ENCODE peak calls at places on chromosomes 12 and 14, in five cellular contexts. Q is PC-3, Z is fibroblast of lung, E is osteoblast, H is neuronal stem cell. A is an unnamed sample.

GRCh38 chr14:101057394-101057793 is 153.9 kb upstream of the RTL1 start:
- DNase-seq in Z (no peak), Q (no peak), E (no peak), H (no peak), A (no peak)

GRCh38 chr14:61503167-61503801 is 181.9 kb downstream of the PRKCH start:
- DNase-seq in Z (peak), E (no peak), H (no peak), Q (no peak), A (peak)

GRCh38 chr12:26187014-26187413 is 8.4 kb upstream of the SSPN start:
- DNase-seq in H (no peak), Z (no peak), E (no peak), Q (no peak), A (no peak)

GRCh38 chr12:120190985-120191480 is 3.5 kb downstream of the GCN1 start:
- DNase-seq in H (no peak), E (no peak), Z (no peak), Q (no peak), A (no peak)

GRCh38 chr12:93173178-93173957 is 204.4 kb upstream of the NUDT4 start:
- DNase-seq in H (no peak), Q (no peak), Z (peak), E (no peak), A (peak)

GRCh38 chr14:102316048-102316745 is 3.3 kb upstream of the ZNF839 start:
- DNase-seq in H (no peak), E (no peak), Z (peak), Q (peak), A (peak)

GRCh38 chr12:88562151-88562550 is 18.1 kb downstream of the KITLG start:
- DNase-seq in E (no peak), H (no peak), Q (no peak), Z (no peak), A (no peak)

GRCh38 chr12:32051511-32052299 is 54.9 kb upstream of the BICD1 start:
- DNase-seq in H (no peak), Q (peak), E (peak), Z (peak), A (peak)

GRCh38 chr12:123064885-123065619 is 84.6 kb downstream of the ARL6IP4 start:
- DNase-seq in E (no peak), Z (no peak), Q (no peak), H (no peak), A (no peak)

GRCh38 chr12:96219700-96220206 is 25.6 kb downstream of the ELK3 start:
- DNase-seq in Z (peak), Q (peak), H (no peak), E (peak), A (peak)

GRCh38 chr12:110906985-110907384 is 13.4 kb downstream of the MYL2 start:
- DNase-seq in Q (no peak), H (no peak), Z (peak), E (peak), A (peak)

GRCh38 chr12:115341442-115341841 is 657.5 kb upstream of the TBX3 start:
- DNase-seq in H (no peak), Z (peak), E (peak), Q (peak), A (peak)

GRCh38 chr12:90836689-90837088 is 118.3 kb downstream of the CCER1 start:
- DNase-seq in H (no peak), Z (no peak), E (no peak), Q (no peak), A (no peak)

GRCh38 chr12:52041695-52042123 is 9.5 kb upstream of the NR4A1 start:
- DNase-seq in Z (no peak), E (no peak), Q (no peak), H (no peak), A (peak)

GRCh38 chr14:74358176-74358829 is 10.0 kb downstream of the VRTN start:
- DNase-seq in Z (no peak), H (no peak), E (no peak), Q (no peak), A (no peak)

GRCh38 chr12:45200497-45201043 is 15.3 kb upstream of the ANO6 start:
- DNase-seq in Q (no peak), E (no peak), H (no peak), Z (no peak), A (no peak)

GRCh38 chr12:1398673-1399072 is 195.7 kb downstream of the FBXL14 start:
- DNase-seq in Z (no peak), H (no peak), Q (peak), E (no peak), A (no peak)

GRCh38 chr12:52611080-52611468 is 7.3 kb downstream of the KRT73 start:
- DNase-seq in E (no peak), Q (no peak), Z (no peak), H (no peak), A (no peak)

GRCh38 chr12:111584959-111585358 is 14.2 kb downstream of the ATXN2 start:
- DNase-seq in Q (peak), E (no peak), H (no peak), Z (no peak), A (no peak)

GRCh38 chr14:61147898-61148549 is 133.1 kb downstream of the TMEM30B start:
- DNase-seq in H (no peak), Z (peak), Q (peak), E (peak), A (peak)

GRCh38 chr12:58491296-58491695 is 429.0 kb downstream of the LRIG3 start:
- DNase-seq in E (no peak), Q (peak), Z (peak), H (no peak), A (peak)

GRCh38 chr14:94345344-94346072 is 22.4 kb upstream of the SERPINA6 start:
- DNase-seq in H (no peak), Z (peak), Q (peak), E (peak), A (peak)

GRCh38 chr12:4148418-4149056 is 125.0 kb upstream of the CCND2 start:
- DNase-seq in Z (no peak), Q (no peak), H (no peak), E (no peak), A (no peak)

GRCh38 chr12:2641209-2641608 is 153.6 kb upstream of the FKBP4 start:
- DNase-seq in Q (peak), H (no peak), Z (peak), E (no peak), A (peak)

GRCh38 chr12:86249856-86250255 is 6.3 kb downstream of the MGAT4C start:
- DNase-seq in Q (no peak), Z (peak), H (no peak), E (no peak), A (peak)

GRCh38 chr12:20194171-20194570 is 174.2 kb upstream of the PDE3A start:
- DNase-seq in H (no peak), Q (no peak), E (peak), Z (peak), A (peak)

DNA sequence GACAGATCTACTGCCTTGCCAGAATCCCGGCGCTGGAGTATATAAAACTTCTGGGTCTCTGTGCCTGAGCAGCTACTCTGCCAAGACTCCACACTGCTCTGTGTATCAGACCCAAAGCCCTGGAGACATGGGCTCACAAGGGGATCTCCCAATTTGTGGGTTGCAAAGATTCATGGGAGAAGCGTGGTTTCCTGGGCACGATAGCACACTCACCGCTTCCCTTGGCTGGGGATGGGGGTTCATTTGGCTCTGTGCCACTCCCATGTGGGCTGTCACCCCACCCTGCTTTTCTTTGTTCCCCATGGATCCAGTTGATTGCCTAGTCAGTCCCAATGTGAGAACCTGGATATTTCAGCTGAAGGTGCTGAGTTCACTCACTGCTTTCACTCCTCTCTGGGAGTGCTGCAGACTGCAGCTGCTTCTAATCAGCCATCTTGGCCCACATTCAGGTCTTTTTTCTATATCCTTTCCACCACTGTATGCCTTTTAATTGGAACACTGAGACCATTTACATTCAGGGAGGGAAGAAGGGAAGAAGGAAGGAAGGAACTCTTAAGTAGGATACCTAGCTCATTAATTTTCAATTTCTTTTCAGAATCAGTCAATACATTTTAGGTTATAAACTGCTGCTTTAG is 39.9 kb upstream of the PCNX4 start:
- DNase-seq in Z (peak), H (no peak), Q (no peak), E (peak), A (peak)
- H2AFZ ChIP-seq in Z (peak), H (no peak), Q (no peak), E (peak), A (no peak)

GRCh38 chr12:56725723-56726102 is 614 bp upstream of the NACA start:
- DNase-seq in E (no peak), Z (no peak), Q (no peak), H (no peak), A (no peak)
- H3K4me3 ChIP-seq in E (peak), Z (peak), Q (peak), H (no peak), A (peak)

GRCh38 chr12:131005161-131006035 is 51.7 kb downstream of the ADGRD1 start:
- DNase-seq in E (peak), H (no peak), Q (no peak), Z (no peak), A (no peak)

GRCh38 chr12:131007031-131007793 is 53.5 kb downstream of the ADGRD1 start:
- DNase-seq in H (no peak), Z (no peak), Q (no peak), E (peak), A (no peak)

GRCh38 chr12:131004166-131004565 is 50.5 kb downstream of the ADGRD1 start:
- DNase-seq in Q (no peak), E (peak), Z (no peak), H (no peak), A (no peak)

GRCh38 chr12:131007794-131008460 is 54.2 kb downstream of the ADGRD1 start:
- DNase-seq in E (peak), Q (no peak), H (no peak), Z (no peak), A (no peak)

GRCh38 chr12:131006036-131006735 is 52.5 kb downstream of the ADGRD1 start:
- DNase-seq in Z (no peak), E (peak), H (no peak), Q (no peak), A (no peak)
- H3K27ac ChIP-seq in Z (no peak), E (no peak), H (no peak), Q (no peak), A (no peak)

GRCh38 chr12:130519-130918 is 64.0 kb downstream of the IQSEC3 start:
- DNase-seq in E (peak), Q (no peak), H (no peak), Z (no peak), A (no peak)

GRCh38 chr12:131726-132465 is 65.3 kb downstream of the IQSEC3 start:
- DNase-seq in E (peak), H (no peak), Z (peak), Q (peak), A (no peak)

GRCh38 chr12:125561-125960 is 59.0 kb downstream of the IQSEC3 start:
- DNase-seq in Z (no peak), Q (no peak), E (peak), H (no peak), A (no peak)

GRCh38 chr12:128079-128478 is 61.5 kb downstream of the IQSEC3 start:
- DNase-seq in E (peak), Q (no peak), Z (no peak), H (no peak), A (no peak)

GRCh38 chr12:129001-129400 is 62.4 kb downstream of the IQSEC3 start:
- DNase-seq in H (no peak), Q (no peak), Z (no peak), E (no peak), A (no peak)
- H2AFZ ChIP-seq in H (no peak), Q (no peak), Z (no peak), E (no peak), A (no peak)

DNA sequence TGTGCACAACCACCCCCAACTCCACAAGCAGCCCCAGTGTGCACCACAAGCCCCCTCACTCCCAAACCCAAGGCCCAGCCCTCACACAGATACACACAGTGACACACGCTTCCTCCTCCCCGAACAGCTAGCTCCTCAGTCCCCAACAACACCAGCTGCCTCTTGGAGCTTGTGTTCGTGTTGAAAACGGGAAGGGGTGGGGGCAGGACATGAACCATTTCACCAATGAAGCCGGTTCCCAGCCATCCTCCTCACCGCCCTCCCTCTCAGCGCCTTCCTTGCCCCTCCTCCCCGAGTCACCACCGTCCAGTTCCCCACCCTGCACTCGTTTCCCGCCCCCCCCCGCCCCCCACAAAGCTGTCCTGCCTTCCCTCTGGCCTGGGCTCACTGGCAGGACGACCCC is 349 bp upstream of the GPR162 start:
- DNase-seq in H (no peak), Q (no peak), Z (peak), E (peak), A (peak)
- H3K4me3 ChIP-seq in H (peak), Q (no peak), Z (peak), E (peak), A (peak)

DNA sequence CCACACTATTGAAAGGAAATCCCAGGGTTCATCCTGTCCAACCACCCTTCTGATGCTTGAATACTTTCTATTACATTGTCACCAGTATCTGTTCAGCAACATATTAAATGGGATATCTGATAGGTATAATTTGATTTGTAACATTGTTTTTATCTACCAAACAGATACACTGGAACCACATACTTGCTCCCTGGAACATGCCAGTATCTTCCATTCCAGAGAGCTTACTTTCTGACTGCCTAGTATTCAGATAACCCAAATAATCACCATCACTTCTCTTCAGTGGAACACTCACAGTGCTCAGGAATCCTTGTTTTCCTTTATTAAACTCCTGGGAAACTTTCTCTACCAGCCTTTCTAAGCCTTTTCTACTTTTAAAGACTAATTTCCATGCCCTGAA is 19.3 kb downstream of the LRP6 start:
- DNase-seq in Z (peak), Q (no peak), H (no peak), E (no peak), A (no peak)
- H3K27ac ChIP-seq in Z (no peak), Q (no peak), H (no peak), E (no peak), A (no peak)

GRCh38 chr12:12338528-12339168 is 11.4 kb downstream of the MANSC1 start:
- DNase-seq in Q (peak), Z (peak), H (no peak), E (no peak), A (peak)
- H2AFZ ChIP-seq in Q (peak), Z (no peak), H (no peak), E (peak), A (peak)

GRCh38 chr12:65094722-65095121 is 26.4 kb downstream of the WIF1 start:
- DNase-seq in H (no peak), Z (no peak), E (no peak), Q (no peak), A (no peak)
- H3K4me3 ChIP-seq in H (no peak), Z (no peak), E (no peak), Q (no peak), A (no peak)